ENCODE peak calls at places on chromosomes 12 and 14, in five cellular contexts. V is K562, U is Peyer's patch, L is suprapubic skin, N is transverse colon. Q is an unnamed sample.

GRCh38 chr14:100864960-100865681 is 38.4 kb downstream of the RTL1 start:
- DNase-seq in L (peak; percentile 40), U (no peak), V (peak; percentile 34), N (no peak), Q (no peak)

GRCh38 chr12:30422844-30423243 is 272.8 kb downstream of the IPO8 start:
- DNase-seq in U (no peak), N (no peak), L (no peak), V (no peak), Q (no peak)

GRCh38 chr14:93073833-93074769 is 41.6 kb downstream of the ITPK1 start:
- DNase-seq in V (no peak), N (no peak), U (peak; percentile 64), L (no peak), Q (no peak)

GRCh38 chr12:46472893-46473633 is 100.5 kb upstream of the SLC38A2 start:
- DNase-seq in N (no peak), U (no peak), V (peak; percentile 17), L (no peak), Q (no peak)

GRCh38 chr14:76977793-76978730 is 50.4 kb downstream of the IRF2BPL start:
- DNase-seq in U (peak; percentile 79), N (peak; percentile 46), V (peak; percentile 63), L (peak; percentile 86), Q (peak; percentile 75)

GRCh38 chr12:24977060-24977459 is 28.2 kb upstream of the BCAT1 start:
- DNase-seq in L (no peak), U (no peak), V (no peak), N (no peak), Q (no peak)

GRCh38 chr14:71377099-71377498 is 469.8 kb downstream of the PCNX1 start:
- DNase-seq in L (no peak), N (no peak), U (no peak), V (no peak), Q (no peak)

GRCh38 chr14:91834571-91834970 is 32.8 kb downstream of the TC2N start:
- DNase-seq in U (no peak), V (no peak), N (no peak), L (no peak), Q (no peak)

GRCh38 chr12:78062781-78063180 is 232.1 kb downstream of the NAV3 start:
- DNase-seq in U (no peak), L (no peak), V (no peak), N (peak; percentile 11), Q (no peak)

GRCh38 chr12:49288412-49288853 is 6.5 kb upstream of the PRPH start:
- DNase-seq in L (no peak), N (peak; percentile 58), V (peak; percentile 68), U (peak; percentile 86), Q (peak; percentile 59)

GRCh38 chr12:57584050-57584449 is 6.9 kb upstream of the PIP4K2C start:
- DNase-seq in U (no peak), V (no peak), L (no peak), N (no peak), Q (no peak)

GRCh38 chr12:119229837-119230236 is 51.1 kb downstream of the HSPB8 start:
- DNase-seq in L (no peak), V (peak; percentile 78), U (no peak), N (no peak), Q (no peak)

GRCh38 chr14:39175445-39176262 is 600 bp downstream of the PNN start:
- DNase-seq in V (peak; percentile 27), N (no peak), L (no peak), U (no peak), Q (no peak)

GRCh38 chr12:122142857-122143256 is 31.2 kb downstream of the IL31 start:
- DNase-seq in U (no peak), V (no peak), N (no peak), L (no peak), Q (no peak)

GRCh38 chr14:33455998-33456397 is 494.9 kb downstream of the EGLN3 start:
- DNase-seq in U (no peak), N (no peak), L (no peak), V (no peak), Q (no peak)

GRCh38 chr12:94560416-94561221 is 89.7 kb downstream of the TMCC3 start:
- DNase-seq in U (peak; percentile 78), V (no peak), N (peak; percentile 61), L (no peak), Q (no peak)

DNA sequence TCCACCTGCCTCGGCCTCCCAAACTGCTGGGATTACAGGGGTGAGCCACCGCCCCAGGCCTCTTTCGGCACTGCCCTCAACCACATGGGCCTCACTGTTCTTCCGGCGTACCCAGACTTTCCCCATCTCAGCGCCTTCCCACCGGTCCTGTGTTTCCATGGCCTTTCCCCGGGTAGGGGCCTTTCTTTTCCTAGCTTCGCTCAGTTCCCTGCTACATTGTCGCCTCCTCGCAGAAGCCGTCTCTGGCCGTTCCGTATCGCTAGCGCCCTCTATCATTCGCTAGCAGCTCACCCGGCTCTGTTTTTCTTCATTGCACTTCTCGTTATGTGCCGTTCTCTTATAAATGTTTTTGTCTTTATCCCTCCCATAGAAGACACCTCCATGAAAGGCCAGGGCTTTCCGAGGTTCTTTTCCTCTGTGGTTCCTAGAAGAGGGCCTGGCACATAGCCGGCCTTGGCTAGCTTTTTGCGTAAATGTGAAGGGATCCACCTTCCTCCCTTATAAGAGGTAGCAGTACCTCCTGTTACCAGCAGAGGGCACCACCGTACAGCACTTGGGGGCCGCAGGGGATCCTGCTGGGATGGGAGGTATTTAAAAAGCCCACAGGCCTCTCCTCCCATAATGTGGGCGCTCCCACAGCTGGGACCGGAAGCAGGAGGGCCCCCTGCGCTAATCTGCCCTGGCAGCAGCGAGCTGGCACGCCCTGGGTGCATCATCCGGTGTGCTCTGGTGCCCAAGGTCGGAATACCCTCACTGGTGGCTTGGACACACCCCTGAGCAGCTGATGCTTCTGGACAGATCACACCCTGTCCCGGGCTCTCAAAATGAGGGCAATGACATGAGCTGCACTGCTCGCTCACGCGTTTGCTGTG is 18.8 kb downstream of the TAMALIN start:
- DNase-seq in N (peak; percentile 90), L (peak; percentile 94), U (peak; percentile 94), V (peak; percentile 85), Q (peak; percentile 87)
- TF ChIP-seq POLR2A in N (no peak), L (no peak), U (peak; percentile 9), V (no peak), Q (no peak)

DNA sequence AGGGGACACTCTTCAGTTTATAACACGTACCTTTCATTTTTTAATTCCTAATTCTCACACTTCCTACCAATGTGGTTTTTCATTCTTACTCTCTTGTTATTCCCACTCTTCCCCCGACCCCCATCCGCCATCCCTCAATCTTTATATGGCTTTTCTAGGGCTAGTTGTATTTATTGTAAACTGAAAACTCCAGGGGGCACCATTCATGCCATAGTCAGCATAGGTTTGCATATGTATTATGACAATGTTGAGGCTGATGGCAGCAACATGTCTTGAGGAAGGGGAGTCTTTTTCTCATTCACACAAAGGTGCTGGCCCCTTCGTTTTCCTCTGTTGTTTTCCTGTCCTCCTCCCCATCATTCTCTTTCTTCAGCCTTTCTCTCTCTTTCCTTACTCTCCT is 27.7 kb upstream of the LTA4H start:
- DNase-seq in V (no peak), U (no peak), N (no peak), L (no peak), Q (no peak)
- TF ChIP-seq CTCF in V (no peak), U (no peak), N (no peak), L (no peak), Q (no peak)

DNA sequence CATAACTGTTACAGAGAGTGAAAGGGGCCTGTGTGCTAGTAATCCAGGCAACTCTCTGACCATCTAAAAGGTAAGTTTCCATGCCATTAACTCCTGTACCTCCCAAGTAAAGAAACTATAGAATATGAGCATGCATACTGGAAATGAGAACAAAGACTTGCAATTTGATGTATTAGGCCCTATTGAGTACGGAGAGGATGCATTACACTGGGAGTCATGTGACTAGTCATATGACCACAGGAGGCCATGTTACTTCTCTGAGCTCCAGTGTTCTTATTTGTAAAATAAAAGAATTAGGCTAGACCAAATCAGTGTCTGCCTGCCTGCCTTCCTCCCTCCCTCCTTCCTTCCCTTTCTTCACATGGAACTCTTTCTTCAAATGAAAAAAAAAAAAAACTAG is 440.1 kb upstream of the CCDC196 start:
- DNase-seq in L (no peak), U (no peak), V (no peak), N (no peak), Q (no peak)
- H3K27ac ChIP-seq in L (no peak overlapping the region), U (no peak overlapping the region), V (no peak overlapping the region), N (no peak overlapping the region), Q (no peak overlapping the region)

DNA sequence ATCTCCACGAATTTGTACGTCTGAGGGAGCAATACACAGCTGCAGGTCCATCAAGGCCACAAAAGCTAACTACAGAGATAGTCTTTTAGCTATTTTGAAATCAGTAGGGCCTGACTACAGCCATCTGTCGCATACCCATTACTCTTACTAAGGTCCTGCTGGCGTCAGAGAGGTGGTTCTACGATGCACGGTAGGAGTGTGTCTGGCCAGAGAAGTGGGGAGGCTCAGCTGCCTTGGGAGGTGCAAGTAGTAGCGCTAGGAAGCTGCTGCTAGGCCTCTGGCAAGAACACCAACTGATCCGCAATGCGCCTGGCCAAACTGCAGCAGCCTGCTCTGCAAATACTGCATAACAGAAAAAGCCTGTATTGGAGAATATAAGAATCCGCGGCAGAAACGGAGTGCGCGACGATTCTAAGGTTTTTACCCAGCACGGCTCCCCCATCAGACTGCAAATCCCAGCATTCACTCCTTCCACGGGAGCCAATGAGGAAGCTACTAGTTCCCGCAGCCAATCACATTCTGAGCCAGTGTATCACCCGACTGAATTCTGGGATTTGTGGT is 743 bp upstream of the CAND1 start:
- DNase-seq in V (peak; percentile 95), L (peak; percentile 92), N (peak; percentile 88), U (peak; percentile 95), Q (peak; percentile 92)
- TF ChIP-seq POLR2A in V (no peak), L (no peak), N (no peak), U (no peak), Q (no peak)

GRCh38 chr12:6613776-6614512 is 6.8 kb upstream of the CHD4 start:
- DNase-seq in V (peak; percentile 90), L (peak; percentile 95), U (peak; percentile 92), N (peak; percentile 90), Q (peak; percentile 94)
- TF ChIP-seq CTCF in V (peak; percentile 27), L (no peak), U (no peak), N (peak; percentile 1), Q (no peak)

GRCh38 chr14:74263181-74263580 is 23.9 kb downstream of the VSX2 start:
- DNase-seq in V (no peak), L (no peak), N (no peak), U (no peak), Q (no peak)
- H3K27ac ChIP-seq in V (no peak overlapping the region), L (no peak overlapping the region), N (no peak overlapping the region), U (no peak overlapping the region), Q (no peak overlapping the region)